ENCODE peak calls at places on chromosomes 1 and 21, in nine cellular contexts. C is bronchial epithelial cell, X is lower leg skin, Y is fibroblast of the aortic adventitia, P is fibroblast of mammary gland, Z is GM23248, W is aorta, F is esophagus squamous epithelium, L is A549. A is an unnamed sample.

GRCh38 chr1:53198241-53198651 is 1.6 kb downstream of the CPT2 start:
- DNase-seq in C (peak; percentile 77), X (peak; percentile 86), Y (peak; percentile 74), P (peak; percentile 93), Z (peak; percentile 73), W (no peak), F (no peak), L (no peak), A (no peak)

GRCh38 chr1:197356723-197357533 is 88.9 kb downstream of the CRB1 start:
- DNase-seq in C (peak; percentile 70), X (no peak), Y (peak; percentile 68), P (peak; percentile 63), Z (peak; percentile 65), W (no peak), F (no peak), L (no peak), A (peak; percentile 10)

GRCh38 chr1:176866011-176866410 is 298.5 kb downstream of the ASTN1 start:
- DNase-seq in C (no peak), X (no peak), Y (peak; percentile 68), P (peak; percentile 14), Z (peak; percentile 86), W (no peak), F (no peak), L (no peak), A (no peak)

GRCh38 chr1:152109998-152110294 is 5.3 kb downstream of the TCHH start:
- DNase-seq in C (no peak), X (no peak), Y (no peak), P (no peak), Z (no peak), W (no peak), F (no peak), L (no peak), A (no peak)

GRCh38 chr1:64856564-64856963 is 109.8 kb downstream of the JAK1 start:
- DNase-seq in C (no peak), X (peak; percentile 81), Y (peak; percentile 9), P (peak; percentile 28), Z (no peak), W (no peak), F (no peak), L (no peak), A (no peak)

GRCh38 chr1:78918157-78918556 is 88.4 kb downstream of the ADGRL4 start:
- DNase-seq in C (no peak), X (no peak), Y (peak; percentile 31), P (peak; percentile 4), Z (peak; percentile 39), W (no peak), F (no peak), L (no peak), A (no peak)

GRCh38 chr1:174969977-174970376 is 29.8 kb upstream of the CACYBP start:
- DNase-seq in C (no peak), X (no peak), Y (no peak), P (no peak), Z (no peak), W (no peak), F (no peak), L (no peak), A (no peak)

GRCh38 chr1:96214982-96215381 is 506.6 kb upstream of the PTBP2 start:
- DNase-seq in C (no peak), X (no peak), Y (peak; percentile 14), P (peak; percentile 23), Z (peak; percentile 4), W (no peak), F (no peak), L (no peak), A (no peak)

GRCh38 chr1:8095584-8095983 is 69.5 kb upstream of the ERRFI1 start:
- DNase-seq in C (peak; percentile 59), X (no peak), Y (no peak), P (no peak), Z (no peak), W (no peak), F (no peak), L (no peak), A (no peak)

GRCh38 chr1:109256971-109257681 is 7.8 kb downstream of the CELSR2 start:
- DNase-seq in C (peak; percentile 99), X (no peak), Y (no peak), P (no peak), Z (peak; percentile 79), W (no peak), F (no peak), L (no peak), A (no peak)

GRCh38 chr1:240562111-240562590 is 49.8 kb downstream of the GREM2 start:
- DNase-seq in C (no peak), X (no peak), Y (peak; percentile 46), P (peak; percentile 70), Z (peak; percentile 51), W (no peak), F (no peak), L (no peak), A (no peak)

GRCh38 chr1:151718666-151719065 is 2.1 kb upstream of the CELF3 start:
- DNase-seq in C (no peak), X (no peak), Y (no peak), P (no peak), Z (no peak), W (no peak), F (no peak), L (no peak), A (no peak)

GRCh38 chr1:205590777-205591513 is 40.9 kb downstream of the ELK4 start:
- DNase-seq in C (no peak), X (peak; percentile 28), Y (no peak), P (no peak), Z (no peak), W (no peak), F (no peak), L (no peak), A (no peak)

GRCh38 chr1:31214316-31215082 is 25.2 kb downstream of the NKAIN1 start:
- DNase-seq in C (no peak), X (no peak), Y (no peak), P (peak; percentile 21), Z (no peak), W (no peak), F (no peak), L (no peak), A (no peak)

GRCh38 chr1:78170845-78171244 is 125.1 kb downstream of the GIPC2 start:
- DNase-seq in C (no peak), X (no peak), Y (peak; percentile 63), P (no peak), Z (peak; percentile 1), W (no peak), F (no peak), L (no peak), A (peak; percentile 68)

GRCh38 chr21:44637018-44637850 is at the start of gene KRTAP10-10:
- DNase-seq in C (no peak), X (peak; percentile 68), Y (no peak), P (no peak), Z (no peak), W (no peak), F (no peak), L (no peak), A (no peak)

GRCh38 chr1:113760102-113760804 is 967 bp upstream of the PHTF1 start:
- DNase-seq in C (no peak), X (no peak), Y (no peak), P (no peak), Z (no peak), W (no peak), F (no peak), L (no peak), A (no peak)

DNA sequence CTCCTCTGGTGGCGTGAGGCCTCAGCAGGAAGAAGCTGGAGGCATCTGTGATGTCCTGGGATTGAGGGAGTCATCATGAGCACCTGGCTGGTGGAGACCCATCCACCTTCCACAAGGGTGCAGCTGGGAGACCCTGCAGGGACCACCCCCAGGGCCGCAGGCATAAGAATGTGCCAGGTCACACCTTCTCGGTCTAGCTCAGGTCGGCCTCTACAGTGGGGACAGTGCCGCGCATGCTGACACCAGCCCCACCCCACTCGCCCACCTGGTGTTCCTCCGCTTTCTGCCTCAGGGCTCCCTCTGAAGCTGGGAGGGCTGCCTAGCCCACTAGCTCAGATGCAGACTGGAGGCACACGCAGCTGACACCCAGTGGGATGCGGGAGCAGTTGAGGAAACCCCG is 5.8 kb upstream of the PAQR7 start:
- DNase-seq in C (no peak), X (no peak), Y (no peak), P (no peak), Z (no peak), W (no peak), F (no peak), L (no peak), A (no peak)
- H3K4me3 ChIP-seq in C (no peak overlapping the region), X (no peak overlapping the region), Y (no peak overlapping the region), P (no peak overlapping the region), Z (no peak overlapping the region), W (no peak overlapping the region), F (no peak overlapping the region), L (no peak overlapping the region), A (no peak overlapping the region)

DNA sequence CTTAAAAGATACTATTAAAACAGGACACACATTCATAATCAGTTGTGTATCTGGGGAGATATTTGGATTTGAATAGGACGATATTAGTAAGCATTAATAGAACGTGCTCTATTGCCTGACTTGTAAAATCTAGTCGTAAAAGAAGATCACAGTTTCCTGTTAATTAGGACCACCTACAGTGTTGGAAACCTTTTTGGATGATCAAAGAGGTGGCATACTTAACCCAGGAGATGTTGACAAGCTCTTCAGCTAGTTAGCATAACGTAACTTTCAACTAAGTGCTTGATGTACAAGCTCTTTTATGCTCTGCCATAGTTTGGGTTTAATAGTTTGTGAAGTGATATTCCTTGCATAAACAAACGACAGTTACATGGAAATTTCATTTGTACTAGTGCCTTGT is 293.3 kb upstream of the NR5A2 start:
- DNase-seq in C (no peak), X (no peak), Y (no peak), P (no peak), Z (no peak), W (no peak), F (no peak), L (no peak), A (no peak)
- H3K4me3 ChIP-seq in C (no peak overlapping the region), X (no peak overlapping the region), Y (no peak overlapping the region), P (no peak overlapping the region), Z (no peak overlapping the region), W (no peak overlapping the region), F (no peak overlapping the region), L (no peak overlapping the region), A (no peak overlapping the region)

GRCh38 chr1:169951108-169951507 is 57.4 kb upstream of the SCYL3 start:
- DNase-seq in C (no peak), X (no peak), Y (no peak), P (no peak), Z (no peak), W (no peak), F (no peak), L (no peak), A (no peak)
- H3K4me3 ChIP-seq in C (no peak overlapping the region), X (no peak overlapping the region), Y (no peak overlapping the region), P (no peak overlapping the region), Z (no peak overlapping the region), W (no peak overlapping the region), F (no peak overlapping the region), L (no peak overlapping the region), A (no peak overlapping the region)

DNA sequence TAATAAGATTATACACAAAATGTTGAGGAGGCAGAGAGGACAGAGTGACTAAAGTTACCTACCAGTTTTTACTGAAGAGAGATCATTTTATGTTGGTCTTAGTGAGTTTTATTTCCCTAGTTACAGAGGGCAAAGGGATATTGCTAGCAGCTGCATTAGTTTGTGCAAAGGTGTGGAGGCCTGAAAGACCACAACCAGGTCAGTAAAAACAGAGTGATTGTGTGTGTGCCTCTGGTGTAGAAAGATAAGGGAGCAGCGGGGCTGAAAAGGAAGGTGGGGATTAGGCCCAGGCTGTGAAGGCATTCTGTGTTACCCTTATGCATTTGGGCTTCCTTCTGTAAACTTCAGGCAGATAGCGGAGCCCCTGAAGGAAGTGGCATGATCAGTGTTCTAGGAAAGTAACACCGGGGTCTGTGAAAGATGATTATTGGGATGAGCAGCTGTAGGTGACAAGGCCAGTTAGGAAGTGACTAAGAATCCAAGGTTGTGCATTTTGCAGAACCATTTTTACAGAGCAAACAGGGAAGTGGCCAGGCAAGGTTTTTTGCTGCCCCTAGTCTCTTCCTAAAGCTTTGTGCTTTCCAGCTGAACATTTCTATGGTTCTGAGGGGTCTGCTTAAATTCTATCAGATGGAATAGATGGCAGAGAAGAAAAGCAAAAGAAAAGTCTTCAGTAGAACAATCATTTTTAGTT is 3.7 kb downstream of the GADD45A start:
- DNase-seq in C (peak; percentile 69), X (no peak), Y (peak; percentile 34), P (no peak), Z (no peak), W (no peak), F (no peak), L (no peak), A (no peak)
- H3K4me3 ChIP-seq in C (no peak overlapping the region), X (no peak overlapping the region), Y (peak overlapping the region; percentile 23), P (no peak overlapping the region), Z (peak overlapping the region; percentile 96), W (no peak overlapping the region), F (no peak overlapping the region), L (peak overlapping the region; percentile 80), A (no peak overlapping the region)